ENCODE peak calls at places on chromosomes 12 and 14, in nine cellular contexts. One of them, this sample, is unnamed.

GRCh38 chr12:93804392-93805179 is 127.4 kb downstream of the CRADD start:
- DNase-seq in HFFc6: peak
- DNase-seq in tibial nerve: no peak
- DNase-seq in psoas muscle: no peak
- DNase-seq in NB4: no peak
- DNase-seq in neural crest cell: no peak
- DNase-seq in glutamatergic neuron: no peak
- DNase-seq in AG04450: no peak
- DNase-seq in lower leg skin: no peak
- DNase-seq in this sample: no peak

GRCh38 chr12:54300732-54301427 is at the start of gene NFE2:
- DNase-seq in psoas muscle: peak
- DNase-seq in lower leg skin: peak
- DNase-seq in NB4: peak
- DNase-seq in AG04450: peak
- DNase-seq in glutamatergic neuron: peak
- DNase-seq in neural crest cell: peak
- DNase-seq in tibial nerve: no peak
- DNase-seq in HFFc6: peak
- DNase-seq in this sample: no peak

GRCh38 chr12:56629459-56630179 is 507 bp downstream of the BAZ2A start:
- DNase-seq in neural crest cell: no peak
- DNase-seq in AG04450: no peak
- DNase-seq in HFFc6: no peak
- DNase-seq in tibial nerve: no peak
- DNase-seq in glutamatergic neuron: peak
- DNase-seq in psoas muscle: peak
- DNase-seq in lower leg skin: peak
- DNase-seq in NB4: peak
- DNase-seq in this sample: no peak

GRCh38 chr12:106409898-106410297 is 52.4 kb downstream of the POLR3B start:
- DNase-seq in glutamatergic neuron: no peak
- DNase-seq in NB4: no peak
- DNase-seq in psoas muscle: no peak
- DNase-seq in HFFc6: no peak
- DNase-seq in neural crest cell: no peak
- DNase-seq in AG04450: no peak
- DNase-seq in tibial nerve: no peak
- DNase-seq in lower leg skin: no peak
- DNase-seq in this sample: no peak

GRCh38 chr14:72774894-72775620 is 118.8 kb downstream of the DPF3 start:
- DNase-seq in tibial nerve: no peak
- DNase-seq in lower leg skin: no peak
- DNase-seq in psoas muscle: no peak
- DNase-seq in glutamatergic neuron: no peak
- DNase-seq in HFFc6: no peak
- DNase-seq in NB4: no peak
- DNase-seq in neural crest cell: no peak
- DNase-seq in AG04450: no peak
- DNase-seq in this sample: no peak

GRCh38 chr14:102822311-102822863 is 45.1 kb downstream of the TRAF3 start:
- DNase-seq in HFFc6: no peak
- DNase-seq in psoas muscle: no peak
- DNase-seq in neural crest cell: no peak
- DNase-seq in NB4: no peak
- DNase-seq in lower leg skin: no peak
- DNase-seq in AG04450: no peak
- DNase-seq in tibial nerve: no peak
- DNase-seq in glutamatergic neuron: no peak
- DNase-seq in this sample: no peak

GRCh38 chr14:64956697-64957412 is 14.3 kb upstream of the GPX2 start:
- DNase-seq in tibial nerve: no peak
- DNase-seq in AG04450: no peak
- DNase-seq in HFFc6: no peak
- DNase-seq in NB4: no peak
- DNase-seq in glutamatergic neuron: no peak
- DNase-seq in psoas muscle: no peak
- DNase-seq in neural crest cell: no peak
- DNase-seq in lower leg skin: peak
- DNase-seq in this sample: no peak

GRCh38 chr12:84712747-84713146 is 199.9 kb downstream of the SLC6A15 start:
- DNase-seq in psoas muscle: no peak
- DNase-seq in AG04450: no peak
- DNase-seq in HFFc6: no peak
- DNase-seq in glutamatergic neuron: no peak
- DNase-seq in tibial nerve: no peak
- DNase-seq in neural crest cell: no peak
- DNase-seq in lower leg skin: no peak
- DNase-seq in NB4: no peak
- DNase-seq in this sample: no peak

GRCh38 chr12:96143827-96144226 is 50.3 kb upstream of the ELK3 start:
- DNase-seq in neural crest cell: no peak
- DNase-seq in psoas muscle: no peak
- DNase-seq in glutamatergic neuron: no peak
- DNase-seq in NB4: no peak
- DNase-seq in HFFc6: no peak
- DNase-seq in AG04450: no peak
- DNase-seq in tibial nerve: no peak
- DNase-seq in lower leg skin: no peak
- DNase-seq in this sample: no peak

GRCh38 chr14:32121948-32122347 is 44.8 kb downstream of the ARHGAP5 start:
- DNase-seq in AG04450: no peak
- DNase-seq in HFFc6: peak
- DNase-seq in NB4: no peak
- DNase-seq in tibial nerve: no peak
- DNase-seq in lower leg skin: no peak
- DNase-seq in glutamatergic neuron: no peak
- DNase-seq in psoas muscle: no peak
- DNase-seq in neural crest cell: no peak
- DNase-seq in this sample: no peak

DNA sequence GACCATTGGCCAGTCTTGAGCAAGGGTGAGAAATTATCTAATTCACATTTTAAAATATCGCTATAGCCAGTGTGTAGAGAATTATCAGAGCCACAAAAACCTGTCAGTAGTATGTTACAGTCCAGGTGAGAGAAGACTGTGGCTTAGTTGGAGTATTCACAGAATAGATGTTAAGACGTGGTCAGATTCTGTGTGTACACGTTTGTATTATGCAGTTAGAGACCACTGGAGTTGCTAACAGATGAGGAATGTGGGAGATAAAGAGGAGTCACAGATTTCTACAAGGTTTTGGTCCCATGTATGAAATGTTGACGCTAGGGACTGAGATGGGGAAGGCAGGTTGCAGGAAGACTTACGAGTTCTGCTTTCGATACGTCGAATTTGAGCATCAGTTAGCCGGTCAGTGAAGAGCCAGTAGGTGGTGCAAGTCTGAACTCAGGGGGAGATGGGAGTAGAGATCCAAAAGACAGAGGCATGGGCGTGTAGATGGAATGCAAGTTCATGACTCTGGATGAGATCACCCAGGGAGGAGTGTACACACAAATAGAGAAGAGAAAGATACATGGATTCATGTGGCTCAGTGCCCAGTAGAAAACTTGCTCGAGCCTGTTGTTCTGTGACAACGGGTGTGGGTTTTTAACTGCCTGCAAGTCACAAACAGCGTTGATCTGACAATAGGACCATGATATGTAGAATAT is 114.8 kb upstream of the FLRT2 start:
- DNase-seq in AG04450: peak
- DNase-seq in tibial nerve: peak
- DNase-seq in neural crest cell: no peak
- DNase-seq in lower leg skin: peak
- DNase-seq in NB4: no peak
- DNase-seq in glutamatergic neuron: peak
- DNase-seq in HFFc6: peak
- DNase-seq in psoas muscle: peak
- DNase-seq in this sample: no peak
- TF ChIP-seq CTCF in AG04450: peak
- TF ChIP-seq CTCF in tibial nerve: no peak
- TF ChIP-seq CTCF in neural crest cell: no peak
- TF ChIP-seq CTCF in lower leg skin: no peak
- TF ChIP-seq CTCF in NB4: no peak
- TF ChIP-seq CTCF in glutamatergic neuron: no peak
- TF ChIP-seq CTCF in HFFc6: peak
- TF ChIP-seq CTCF in psoas muscle: no peak
- TF ChIP-seq CTCF in this sample: no peak

GRCh38 chr12:63306476-63306875 is 155.5 kb upstream of the AVPR1A start:
- DNase-seq in lower leg skin: no peak
- DNase-seq in glutamatergic neuron: no peak
- DNase-seq in tibial nerve: no peak
- DNase-seq in psoas muscle: no peak
- DNase-seq in neural crest cell: no peak
- DNase-seq in HFFc6: no peak
- DNase-seq in NB4: peak
- DNase-seq in AG04450: no peak
- DNase-seq in this sample: no peak
- TF ChIP-seq CTCF in lower leg skin: no peak
- TF ChIP-seq CTCF in glutamatergic neuron: no peak
- TF ChIP-seq CTCF in tibial nerve: no peak
- TF ChIP-seq CTCF in psoas muscle: no peak
- TF ChIP-seq CTCF in neural crest cell: no peak
- TF ChIP-seq CTCF in HFFc6: no peak
- TF ChIP-seq CTCF in NB4: no peak
- TF ChIP-seq CTCF in AG04450: no peak
- TF ChIP-seq CTCF in this sample: no peak

GRCh38 chr12:4267904-4268548 is 5.5 kb upstream of the CCND2 start:
- DNase-seq in tibial nerve: no peak
- DNase-seq in glutamatergic neuron: no peak
- DNase-seq in HFFc6: no peak
- DNase-seq in NB4: no peak
- DNase-seq in neural crest cell: no peak
- DNase-seq in lower leg skin: no peak
- DNase-seq in psoas muscle: no peak
- DNase-seq in AG04450: no peak
- DNase-seq in this sample: no peak

GRCh38 chr12:4270670-4271432 is 2.7 kb upstream of the CCND2 start:
- DNase-seq in AG04450: no peak
- DNase-seq in neural crest cell: peak
- DNase-seq in HFFc6: no peak
- DNase-seq in psoas muscle: peak
- DNase-seq in lower leg skin: peak
- DNase-seq in NB4: peak
- DNase-seq in glutamatergic neuron: peak
- DNase-seq in tibial nerve: peak
- DNase-seq in this sample: no peak

GRCh38 chr12:4268549-4269181 is 4.9 kb upstream of the CCND2 start:
- DNase-seq in NB4: peak
- DNase-seq in neural crest cell: no peak
- DNase-seq in HFFc6: no peak
- DNase-seq in lower leg skin: peak
- DNase-seq in tibial nerve: no peak
- DNase-seq in glutamatergic neuron: no peak
- DNase-seq in psoas muscle: no peak
- DNase-seq in AG04450: no peak
- DNase-seq in this sample: no peak

GRCh38 chr12:4270016-4270669 is 3.4 kb upstream of the CCND2 start:
- DNase-seq in HFFc6: no peak
- DNase-seq in lower leg skin: peak
- DNase-seq in AG04450: no peak
- DNase-seq in NB4: no peak
- DNase-seq in tibial nerve: no peak
- DNase-seq in psoas muscle: no peak
- DNase-seq in neural crest cell: no peak
- DNase-seq in glutamatergic neuron: no peak
- DNase-seq in this sample: no peak

DNA sequence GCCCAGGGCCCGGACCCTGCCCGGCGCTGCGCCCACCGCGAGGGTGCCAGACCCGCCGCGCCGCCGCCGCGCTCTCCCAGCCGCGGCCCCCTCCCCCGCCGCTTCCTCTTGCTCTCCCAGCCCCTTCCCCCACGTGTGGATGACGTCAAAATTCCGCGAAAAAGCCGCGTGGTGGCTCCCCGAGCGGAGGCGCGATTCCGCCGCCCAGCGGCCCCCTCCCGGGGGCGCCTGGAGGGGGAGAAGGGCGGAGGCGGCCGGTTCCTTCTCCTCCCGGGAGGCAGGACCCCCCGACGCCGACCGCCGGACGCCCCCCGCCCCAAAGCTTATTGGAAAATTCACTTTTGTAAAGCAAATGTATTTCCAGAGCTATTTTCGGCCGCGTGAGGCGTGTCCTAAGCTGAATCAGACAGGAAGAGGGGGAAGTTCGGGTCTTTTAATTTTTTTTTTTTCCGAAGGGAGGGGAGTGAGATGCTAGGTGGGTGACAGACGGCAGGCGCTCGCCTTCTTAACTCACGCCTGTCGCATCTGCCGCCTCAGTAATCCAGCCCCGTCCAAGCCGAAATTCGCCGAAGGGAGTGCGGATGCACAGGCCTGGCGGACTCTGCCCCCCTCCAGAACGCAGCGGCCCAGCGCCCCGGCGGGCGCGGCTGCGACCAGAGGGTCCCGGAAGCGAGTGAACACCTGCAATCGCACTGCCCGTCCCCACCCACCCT is 4.1 kb upstream of the CCND2 start:
- DNase-seq in HFFc6: no peak
- DNase-seq in lower leg skin: peak
- DNase-seq in NB4: peak
- DNase-seq in tibial nerve: peak
- DNase-seq in glutamatergic neuron: peak
- DNase-seq in neural crest cell: peak
- DNase-seq in psoas muscle: peak
- DNase-seq in AG04450: no peak
- DNase-seq in this sample: peak
- TF ChIP-seq CTCF in HFFc6: peak
- TF ChIP-seq CTCF in lower leg skin: no peak
- TF ChIP-seq CTCF in NB4: peak
- TF ChIP-seq CTCF in tibial nerve: peak
- TF ChIP-seq CTCF in glutamatergic neuron: no peak
- TF ChIP-seq CTCF in neural crest cell: peak
- TF ChIP-seq CTCF in psoas muscle: no peak
- TF ChIP-seq CTCF in AG04450: peak
- TF ChIP-seq CTCF in this sample: peak

DNA sequence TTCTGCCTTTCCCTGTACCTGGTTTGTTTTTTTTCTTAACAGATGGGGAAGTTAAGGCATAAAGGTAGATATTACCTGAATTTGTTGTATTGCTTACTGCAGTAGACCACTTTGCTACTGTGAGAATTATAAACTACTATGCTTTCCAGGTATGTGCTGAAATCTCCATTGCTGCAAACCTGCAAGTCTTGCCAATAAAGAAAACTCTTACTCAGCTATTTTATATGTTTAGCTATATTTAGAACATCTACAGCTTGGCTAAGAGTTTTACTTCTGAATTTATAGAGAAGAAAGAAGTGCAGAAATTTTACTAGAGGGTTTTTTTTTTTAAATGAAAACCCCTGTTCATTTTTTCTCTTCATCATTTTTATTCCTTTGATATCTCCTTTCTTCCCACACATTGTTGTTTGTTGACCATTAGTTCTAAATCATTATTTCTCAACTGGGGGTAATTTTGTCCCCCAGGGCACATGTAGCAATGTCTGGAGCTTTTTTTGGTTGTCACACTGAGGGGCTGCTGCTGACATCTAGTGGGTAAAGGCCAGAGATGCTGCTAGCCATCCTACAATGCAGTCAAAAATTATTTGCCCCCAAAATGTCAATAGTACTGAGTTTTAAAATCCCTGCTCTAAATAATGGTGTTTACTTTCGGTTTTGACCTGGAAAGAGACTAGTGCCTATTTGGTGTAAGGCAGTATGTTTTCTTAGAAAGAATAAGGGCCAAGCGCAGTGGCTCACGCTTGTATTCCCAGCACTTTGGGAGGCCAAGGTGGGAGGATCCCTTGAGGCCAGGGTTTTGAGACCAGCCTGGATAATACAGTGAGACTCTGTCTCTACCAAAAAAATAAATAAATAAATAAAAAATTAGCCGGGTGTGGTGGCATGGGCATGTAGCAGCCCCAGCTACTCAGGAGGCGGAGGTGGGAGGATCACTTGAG is 48.6 kb downstream of the PCNX1 start:
- DNase-seq in lower leg skin: no peak
- DNase-seq in tibial nerve: no peak
- DNase-seq in AG04450: peak
- DNase-seq in neural crest cell: no peak
- DNase-seq in glutamatergic neuron: no peak
- DNase-seq in psoas muscle: no peak
- DNase-seq in HFFc6: peak
- DNase-seq in NB4: peak
- DNase-seq in this sample: no peak
- TF ChIP-seq CTCF in lower leg skin: no peak
- TF ChIP-seq CTCF in tibial nerve: peak
- TF ChIP-seq CTCF in AG04450: peak
- TF ChIP-seq CTCF in neural crest cell: peak
- TF ChIP-seq CTCF in glutamatergic neuron: peak
- TF ChIP-seq CTCF in psoas muscle: peak
- TF ChIP-seq CTCF in HFFc6: peak
- TF ChIP-seq CTCF in NB4: peak
- TF ChIP-seq CTCF in this sample: peak